ENCODE peak calls at places on chromosome 3, in seven cellular contexts. Q is H1, D is H9, A is mesendoderm, L is IMR-90, B is mesenchymal stem cell, E is trophoblast cell. R is an unnamed sample. For H3K79me1, the result is how much of the 10 kb centered on the place peaks cover.

GRCh38 chr3:88784925-88785324 is 322.5 kb upstream of the EPHA3 start:
- DNase-seq in Q (no peak), D (no peak), A (no peak), L (no peak), B (no peak), E (no peak), R (no peak)

GRCh38 chr3:107590786-107591185 is 68.0 kb downstream of the BBX start:
- DNase-seq in Q (no peak), D (no peak), A (no peak), L (no peak), B (no peak), E (no peak), R (no peak)

GRCh38 chr3:128217702-128218475 is 64.6 kb downstream of the EEFSEC start:
- DNase-seq in Q (no peak), D (no peak), A (no peak), L (peak), B (peak), E (no peak), R (no peak)

GRCh38 chr3:59327324-59327939 is 277.6 kb upstream of the CFAP20DC start:
- DNase-seq in Q (no peak), D (no peak), A (peak), L (peak), B (peak), E (peak), R (peak)

GRCh38 chr3:184241447-184242296 is 7.1 kb downstream of the ALG3 start:
- DNase-seq in Q (peak), D (peak), A (peak), L (peak), B (no peak), E (peak), R (no peak)

GRCh38 chr3:11603628-11604027 is 40.1 kb downstream of the VGLL4 start:
- DNase-seq in Q (no peak), D (no peak), A (peak), L (peak), B (peak), E (peak), R (no peak)

GRCh38 chr3:13024274-13024863 is 48.9 kb downstream of the IQSEC1 start:
- DNase-seq in Q (no peak), D (no peak), A (no peak), L (no peak), B (no peak), E (no peak), R (no peak)

GRCh38 chr3:23611737-23612295 is 193.9 kb upstream of the UBE2E1 start:
- DNase-seq in Q (peak), D (no peak), A (peak), L (peak), B (peak), E (no peak), R (no peak)

GRCh38 chr3:69260216-69260787 is 125.6 kb downstream of the FRMD4B start:
- DNase-seq in Q (no peak), D (no peak), A (no peak), L (no peak), B (no peak), E (no peak), R (no peak)

GRCh38 chr3:140470962-140471361 is 206.9 kb upstream of the TRIM42 start:
- DNase-seq in Q (no peak), D (no peak), A (no peak), L (no peak), B (no peak), E (no peak), R (no peak)

GRCh38 chr3:27228805-27229204 is 140.4 kb downstream of the NEK10 start:
- DNase-seq in Q (no peak), D (peak), A (peak), L (no peak), B (no peak), E (peak), R (no peak)

GRCh38 chr3:28122227-28122626 is 119.2 kb upstream of the CMC1 start:
- DNase-seq in Q (no peak), D (no peak), A (no peak), L (no peak), B (no peak), E (no peak), R (no peak)

GRCh38 chr3:138325990-138326389 is 3.7 kb downstream of the NME9 start:
- DNase-seq in Q (no peak), D (no peak), A (no peak), L (no peak), B (peak), E (peak), R (no peak)

GRCh38 chr3:117997201-117998049 is 1037.2 kb downstream of the IGSF11 start:
- DNase-seq in Q (peak), D (peak), A (peak), L (peak), B (peak), E (peak), R (peak)

GRCh38 chr3:122660575-122660974 is 20.1 kb upstream of the PARP14 start:
- DNase-seq in Q (peak), D (peak), A (peak), L (no peak), B (no peak), E (peak), R (no peak)

DNA sequence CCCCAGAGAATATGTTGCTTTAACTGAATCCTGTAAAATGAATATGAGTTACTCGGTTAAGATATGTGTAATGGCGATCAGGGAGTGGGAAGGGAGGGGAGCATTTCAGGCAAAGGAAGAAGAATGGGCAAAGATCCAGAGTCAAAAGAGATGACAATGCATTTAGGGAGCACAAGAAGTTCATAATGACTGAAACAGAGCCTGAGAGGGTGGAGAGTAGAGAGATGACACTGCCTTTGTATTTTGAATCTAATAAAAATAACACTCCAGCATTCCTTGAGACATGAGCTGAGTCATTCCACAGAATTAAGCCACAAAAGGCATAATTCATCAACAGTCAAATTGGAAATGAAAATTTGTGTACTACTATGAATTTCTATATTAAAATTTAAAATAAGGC is 105.3 kb upstream of the PEX5L start:
- DNase-seq in Q (no peak), D (no peak), A (no peak), L (no peak), B (no peak), E (no peak), R (no peak)
- H3K79me1 ChIP-seq in Q (under half), D (under half), A (under half), L (under half), B (under half), E (under half), R (under half)

DNA sequence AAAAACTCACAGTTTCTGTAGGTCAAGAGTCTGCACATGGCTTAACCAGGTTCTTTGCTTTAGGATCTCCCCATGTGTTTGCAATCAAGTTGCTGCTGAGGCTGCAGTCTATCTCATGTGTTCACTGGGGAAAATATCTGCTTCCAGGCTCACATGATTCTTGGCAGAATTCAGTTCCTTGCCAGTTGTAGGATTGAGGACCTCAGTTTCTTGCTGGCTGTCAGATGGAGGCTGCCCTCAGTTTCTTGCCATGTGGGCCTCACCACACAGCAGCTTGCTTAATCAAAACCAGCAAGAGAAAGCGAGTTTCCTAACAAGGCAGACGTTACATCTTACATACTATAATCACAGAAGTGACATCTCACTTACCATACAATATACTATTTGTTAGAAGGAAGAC is 10.0 kb upstream of the TBC1D5 start:
- DNase-seq in Q (no peak), D (no peak), A (no peak), L (no peak), B (no peak), E (no peak), R (no peak)
- H3K79me1 ChIP-seq in Q (under half), D (under half), A (under half), L (under half), B (under half), E (under half), R (under half)

DNA sequence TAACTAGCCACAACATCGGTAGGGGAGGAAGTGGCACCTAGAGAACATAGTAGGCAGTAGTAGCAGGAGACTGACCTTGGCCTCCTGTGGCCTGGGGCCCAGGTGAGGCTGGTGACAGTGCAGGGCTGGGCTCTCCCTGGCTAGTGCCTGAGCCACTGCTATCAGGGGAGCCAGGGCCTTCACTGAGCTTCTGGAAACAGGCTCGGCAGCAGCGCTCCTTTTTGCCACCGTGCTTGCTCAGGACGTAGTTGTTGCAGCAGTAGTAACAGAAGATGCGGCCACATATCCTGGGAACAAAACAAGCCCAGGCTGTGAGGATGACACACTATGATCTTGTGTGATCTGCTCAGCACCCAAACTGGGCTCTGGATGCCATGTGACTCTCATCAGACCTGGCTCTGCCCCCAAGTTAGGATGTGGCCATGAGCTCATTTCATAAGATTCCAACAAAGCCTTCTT is 15.1 kb downstream of the CXCR6 start:
- DNase-seq in Q (no peak), D (no peak), A (no peak), L (peak), B (no peak), E (no peak), R (no peak)
- H3K79me1 ChIP-seq in Q (under half), D (under half), A (under half), L (under half), B (under half), E (under half), R (under half)

DNA sequence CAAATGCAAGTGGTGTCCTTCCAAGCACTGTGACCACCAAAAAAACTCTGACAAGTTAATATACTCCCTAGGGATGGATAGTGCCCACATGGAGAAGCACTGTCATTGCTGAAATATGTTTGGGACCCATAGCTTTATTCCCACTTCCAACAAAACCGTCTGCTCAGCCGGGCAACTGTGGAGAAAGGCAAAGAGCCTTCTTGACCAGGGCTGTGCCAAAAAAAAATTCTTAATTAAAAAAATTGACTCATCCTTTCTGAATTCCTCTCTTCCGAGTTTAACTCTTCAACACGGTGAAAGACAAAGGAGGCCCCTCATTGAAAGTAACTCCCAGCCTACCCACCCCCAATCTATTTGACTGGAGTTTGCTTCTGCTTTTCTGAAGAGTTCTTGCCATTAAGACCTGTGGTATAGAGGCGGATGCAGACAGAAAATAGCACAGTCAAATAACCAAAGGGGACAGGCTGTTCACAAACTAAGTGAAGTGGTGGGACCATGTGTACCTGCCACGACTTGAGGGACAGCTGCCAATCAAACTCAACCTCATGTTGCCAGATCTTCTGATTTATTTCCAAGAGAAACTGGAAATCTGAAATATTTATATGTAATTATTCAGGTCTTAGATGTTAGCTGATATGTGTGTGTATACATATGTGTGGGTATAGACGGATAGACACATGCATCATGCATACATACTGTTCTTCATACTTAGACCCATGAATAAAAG is 135.4 kb upstream of the PFN2 start:
- DNase-seq in Q (no peak), D (no peak), A (no peak), L (no peak), B (no peak), E (no peak), R (no peak)
- H3K79me1 ChIP-seq in Q (under half), D (under half), A (under half), L (under half), B (under half), E (under half), R (under half)

DNA sequence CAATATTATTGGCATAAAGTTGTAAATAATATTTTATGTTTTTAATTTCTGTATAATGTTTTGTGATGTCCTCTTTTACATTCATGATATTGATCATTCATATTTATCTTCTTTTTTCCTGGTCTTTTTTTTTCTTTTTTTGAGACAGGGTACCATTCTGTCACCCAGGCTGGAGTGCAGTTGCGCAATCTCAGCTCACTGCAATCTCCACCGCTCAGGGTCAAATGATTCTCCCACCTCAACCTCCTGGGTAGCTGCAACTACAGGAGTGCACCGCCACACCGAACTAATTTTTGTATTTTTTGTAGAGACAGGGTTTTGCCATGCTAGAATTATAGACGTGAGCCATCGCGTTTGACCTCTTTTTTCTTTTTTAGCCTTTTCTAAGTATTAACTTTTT is 52.9 kb downstream of the USF3 start:
- DNase-seq in Q (no peak), D (no peak), A (no peak), L (no peak), B (no peak), E (no peak), R (no peak)
- H3K79me1 ChIP-seq in Q (under half), D (under half), A (under half), L (under half), B (under half), E (under half), R (under half)

DNA sequence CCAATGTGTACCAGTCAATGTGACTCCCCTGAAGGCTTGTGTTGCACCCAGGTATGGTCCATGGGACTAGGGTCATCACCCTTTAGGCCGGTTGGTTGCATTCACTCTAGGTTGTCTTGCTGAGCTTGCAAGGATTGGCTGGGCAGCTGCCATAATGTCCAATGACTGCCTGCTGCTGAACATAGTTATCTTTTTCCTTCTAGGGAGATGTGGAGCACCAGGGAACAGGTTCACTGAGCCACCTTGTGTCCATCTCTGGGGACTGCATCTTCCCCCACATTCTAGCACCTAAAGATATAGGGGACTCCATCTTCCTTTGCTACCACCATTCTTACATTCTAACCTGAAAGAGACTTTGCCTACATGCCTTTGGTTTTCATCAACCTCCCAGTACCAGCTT is 580.4 kb upstream of the TBL1XR1 start:
- DNase-seq in Q (peak), D (peak), A (peak), L (peak), B (peak), E (peak), R (peak)
- H3K79me1 ChIP-seq in Q (under half), D (under half), A (under half), L (under half), B (under half), E (under half), R (under half)

DNA sequence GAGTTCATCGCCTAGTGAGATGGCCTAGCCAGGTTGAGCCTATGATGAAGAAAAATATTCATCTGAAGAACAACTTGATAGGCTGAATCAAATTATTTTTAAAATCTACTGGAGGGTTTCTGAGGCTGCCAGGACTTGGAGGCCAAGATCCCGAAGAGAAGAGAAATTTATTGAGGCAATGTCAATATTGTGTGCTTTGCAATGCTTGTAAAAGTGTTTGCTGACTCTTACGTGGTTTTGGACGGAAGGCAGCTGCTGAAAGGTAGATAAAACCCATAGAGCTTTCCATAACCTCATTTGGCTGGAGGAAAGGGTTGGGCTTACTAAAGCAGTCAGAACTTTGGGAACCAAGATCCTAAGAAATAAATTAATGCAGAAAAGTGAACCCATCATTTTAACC is 361.0 kb upstream of the IL12A start:
- DNase-seq in Q (no peak), D (no peak), A (no peak), L (no peak), B (no peak), E (no peak), R (no peak)
- H3K79me1 ChIP-seq in Q (under half), D (under half), A (under half), L (under half), B (under half), E (under half), R (under half)

DNA sequence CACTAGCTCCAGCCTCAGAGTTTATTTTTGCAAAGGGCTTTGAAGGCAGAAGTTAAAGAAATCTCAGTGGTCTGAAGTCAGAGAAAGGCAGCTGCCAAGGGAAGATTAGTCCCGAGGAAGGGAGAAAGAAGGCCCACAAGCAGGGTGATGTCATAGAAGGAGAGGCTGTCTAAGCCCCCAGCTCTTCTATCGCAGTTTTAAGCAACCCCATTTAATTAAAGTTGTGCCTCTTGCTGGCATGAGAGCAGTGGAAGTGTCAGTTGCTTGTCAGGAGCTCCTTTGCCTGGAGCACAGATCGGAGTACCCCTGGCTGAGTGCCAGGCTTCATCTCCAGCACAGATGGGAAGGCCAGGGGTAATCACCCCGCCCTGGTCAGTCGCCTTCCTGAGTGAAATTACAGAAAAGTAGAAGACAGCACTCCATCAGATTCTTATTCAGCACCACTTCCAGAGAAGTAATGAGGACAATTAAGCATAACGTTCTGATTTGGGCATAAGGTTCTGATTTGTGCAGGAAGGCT is 530.7 kb downstream of the EPHB1 start:
- DNase-seq in Q (no peak), D (no peak), A (no peak), L (no peak), B (no peak), E (no peak), R (no peak)
- H3K79me1 ChIP-seq in Q (under half), D (under half), A (under half), L (under half), B (under half), E (under half), R (under half)

R was measured in neuronal stem cell.